ENCODE peak calls at places on chromosomes 4 and X, in eight cellular contexts. Y, G, Q, B, I, C, D and F are unnamed samples.
A peak's percentile ranks its signal among the peaks of the same experiment; 100 is the strongest.

GRCh38 chrX:46573896-46574336 is 351 bp downstream of the CHST7 start:
- DNase-seq in Y (peak; percentile 45), G (peak; percentile 86), Q (peak; percentile 10), B (no peak), I (peak; percentile 77), C (no peak), D (peak; percentile 43), F (peak; percentile 79)

GRCh38 chr4:141081921-141082381 is 51.3 kb downstream of the RNF150 start:
- DNase-seq in Y (no peak), G (no peak), Q (no peak), B (no peak), I (peak; percentile 19), C (no peak), D (no peak), F (no peak)

GRCh38 chrX:107827852-107828251 is 2.2 kb downstream of the MID2 start:
- DNase-seq in Y (no peak), G (no peak), Q (no peak), B (no peak), I (peak; percentile 10), C (no peak), D (no peak), F (no peak)

GRCh38 chrX:100731441-100732281 is at the start of gene SYTL4:
- DNase-seq in Y (peak; percentile 10), G (peak; percentile 33), Q (peak; percentile 6), B (no peak), I (peak; percentile 46), C (no peak), D (peak; percentile 42), F (no peak)

GRCh38 chrX:3815896-3816664 is 102.6 kb upstream of the PRKX start:
- DNase-seq in Y (peak; percentile 15), G (peak; percentile 55), Q (peak; percentile 51), B (no peak), I (peak; percentile 54), C (no peak), D (peak; percentile 46), F (peak; percentile 28)

GRCh38 chr4:5750052-5750950 is 39.3 kb downstream of the EVC start:
- DNase-seq in Y (no peak), G (no peak), Q (no peak), B (no peak), I (peak; percentile 81), C (no peak), D (no peak), F (no peak)

GRCh38 chrX:64977830-64978229 is 1.6 kb upstream of the ZC4H2 start:
- DNase-seq in Y (no peak), G (no peak), Q (no peak), B (no peak), I (peak; percentile 40), C (no peak), D (no peak), F (no peak)

GRCh38 chr4:6443035-6444023 is 29.1 kb downstream of the PPP2R2C start:
- DNase-seq in Y (no peak), G (no peak), Q (no peak), B (no peak), I (no peak), C (no peak), D (no peak), F (no peak)

GRCh38 chrX:49842603-49843002 is 13.5 kb downstream of the PAGE4 start:
- DNase-seq in Y (no peak), G (peak; percentile 32), Q (no peak), B (no peak), I (no peak), C (no peak), D (no peak), F (no peak)

GRCh38 chrX:133984857-133985163 is 584 bp downstream of the GPC3 start:
- DNase-seq in Y (no peak), G (no peak), Q (no peak), B (no peak), I (no peak), C (no peak), D (no peak), F (no peak)

GRCh38 chr4:53192017-53192416 is 173.8 kb downstream of the SCFD2 start:
- DNase-seq in Y (no peak), G (no peak), Q (no peak), B (no peak), I (no peak), C (no peak), D (no peak), F (no peak)

GRCh38 chr4:83556006-83556712 is 20.3 kb downstream of the GPAT3 start:
- DNase-seq in Y (no peak), G (no peak), Q (no peak), B (no peak), I (no peak), C (no peak), D (peak; percentile 32), F (no peak)

GRCh38 chrX:42107495-42108139 is 184.3 kb upstream of the CASK start:
- DNase-seq in Y (no peak), G (no peak), Q (no peak), B (no peak), I (no peak), C (no peak), D (no peak), F (no peak)